ENCODE peak calls at places on chromosomes 16 and 17, in eight cellular contexts. One of them, this sample, is unnamed.

GRCh38 chr17:74325743-74326379 is at the start of gene KIF19:
- DNase-seq in EH: no peak
- DNase-seq in NCI-H510A: peak; percentile 74
- DNase-seq in DMS53: peak; percentile 92
- DNase-seq in heart right ventricle: peak; percentile 33
- DNase-seq in fibroblast of the conjunctiva: no peak
- DNase-seq in effector CD4-positive, alpha-beta T cell: peak; percentile 37
- DNase-seq in lower leg skin: no peak
- DNase-seq in this sample: no peak

GRCh38 chr17:21354796-21355385 is 21.3 kb upstream of the KCNJ12 start:
- DNase-seq in effector CD4-positive, alpha-beta T cell: no peak
- DNase-seq in NCI-H510A: no peak
- DNase-seq in lower leg skin: no peak
- DNase-seq in DMS53: no peak
- DNase-seq in fibroblast of the conjunctiva: no peak
- DNase-seq in EH: no peak
- DNase-seq in heart right ventricle: no peak
- DNase-seq in this sample: no peak

GRCh38 chr16:22235839-22236745 is 30.0 kb downstream of the EEF2K start:
- DNase-seq in DMS53: no peak
- DNase-seq in fibroblast of the conjunctiva: no peak
- DNase-seq in lower leg skin: peak; percentile 82
- DNase-seq in effector CD4-positive, alpha-beta T cell: no peak
- DNase-seq in EH: no peak
- DNase-seq in NCI-H510A: no peak
- DNase-seq in heart right ventricle: no peak
- DNase-seq in this sample: no peak

GRCh38 chr16:50313596-50314483 is 47.5 kb downstream of the ADCY7 start:
- DNase-seq in EH: peak; percentile 19
- DNase-seq in lower leg skin: peak; percentile 76
- DNase-seq in NCI-H510A: no peak
- DNase-seq in fibroblast of the conjunctiva: no peak
- DNase-seq in DMS53: peak; percentile 63
- DNase-seq in heart right ventricle: peak; percentile 44
- DNase-seq in effector CD4-positive, alpha-beta T cell: peak; percentile 24
- DNase-seq in this sample: peak; percentile 79

GRCh38 chr17:57521606-57522435 is 223.3 kb downstream of the CCDC182 start:
- DNase-seq in effector CD4-positive, alpha-beta T cell: no peak
- DNase-seq in EH: no peak
- DNase-seq in heart right ventricle: no peak
- DNase-seq in NCI-H510A: peak; percentile 62
- DNase-seq in fibroblast of the conjunctiva: no peak
- DNase-seq in DMS53: peak; percentile 40
- DNase-seq in lower leg skin: no peak
- DNase-seq in this sample: no peak

GRCh38 chr17:6894206-6894528 is 62.6 kb upstream of the TEKT1 start:
- DNase-seq in DMS53: no peak
- DNase-seq in NCI-H510A: no peak
- DNase-seq in effector CD4-positive, alpha-beta T cell: no peak
- DNase-seq in lower leg skin: no peak
- DNase-seq in heart right ventricle: no peak
- DNase-seq in EH: peak; percentile 11
- DNase-seq in fibroblast of the conjunctiva: no peak
- DNase-seq in this sample: no peak

GRCh38 chr16:87850009-87851006 is 19.0 kb downstream of the SLC7A5 start:
- DNase-seq in DMS53: peak; percentile 75
- DNase-seq in EH: peak; percentile 62
- DNase-seq in fibroblast of the conjunctiva: no peak
- DNase-seq in NCI-H510A: no peak
- DNase-seq in effector CD4-positive, alpha-beta T cell: peak; percentile 76
- DNase-seq in lower leg skin: no peak
- DNase-seq in heart right ventricle: peak; percentile 58
- DNase-seq in this sample: no peak

GRCh38 chr17:69857412-69857835 is 217.6 kb upstream of the KCNJ16 start:
- DNase-seq in effector CD4-positive, alpha-beta T cell: no peak
- DNase-seq in DMS53: peak; percentile 82
- DNase-seq in lower leg skin: no peak
- DNase-seq in fibroblast of the conjunctiva: peak; percentile 91
- DNase-seq in heart right ventricle: no peak
- DNase-seq in EH: peak; percentile 95
- DNase-seq in NCI-H510A: no peak
- DNase-seq in this sample: no peak

GRCh38 chr17:78873519-78874340 is 29.3 kb downstream of the CEP295NL start:
- DNase-seq in heart right ventricle: peak; percentile 59
- DNase-seq in lower leg skin: no peak
- DNase-seq in EH: peak; percentile 70
- DNase-seq in NCI-H510A: no peak
- DNase-seq in fibroblast of the conjunctiva: no peak
- DNase-seq in DMS53: peak; percentile 95
- DNase-seq in effector CD4-positive, alpha-beta T cell: no peak
- DNase-seq in this sample: no peak

GRCh38 chr17:32275060-32276042 is 9.7 kb downstream of the RHBDL3 start:
- DNase-seq in fibroblast of the conjunctiva: peak; percentile 42
- DNase-seq in effector CD4-positive, alpha-beta T cell: no peak
- DNase-seq in DMS53: peak; percentile 68
- DNase-seq in NCI-H510A: no peak
- DNase-seq in lower leg skin: no peak
- DNase-seq in heart right ventricle: no peak
- DNase-seq in EH: peak; percentile 95
- DNase-seq in this sample: no peak

GRCh38 chr16:48244863-48245195 is 729 bp downstream of the LONP2 start:
- DNase-seq in effector CD4-positive, alpha-beta T cell: no peak
- DNase-seq in heart right ventricle: no peak
- DNase-seq in fibroblast of the conjunctiva: no peak
- DNase-seq in lower leg skin: no peak
- DNase-seq in DMS53: no peak
- DNase-seq in EH: peak; percentile 6
- DNase-seq in NCI-H510A: no peak
- DNase-seq in this sample: no peak

GRCh38 chr17:82170412-82170961 is 42.2 kb downstream of the CCDC57 start:
- DNase-seq in effector CD4-positive, alpha-beta T cell: no peak
- DNase-seq in heart right ventricle: no peak
- DNase-seq in DMS53: no peak
- DNase-seq in EH: peak; percentile 4
- DNase-seq in lower leg skin: no peak
- DNase-seq in NCI-H510A: no peak
- DNase-seq in fibroblast of the conjunctiva: no peak
- DNase-seq in this sample: no peak

GRCh38 chr16:57962756-57963155 is 8.2 kb downstream of the CNGB1 start:
- DNase-seq in fibroblast of the conjunctiva: no peak
- DNase-seq in lower leg skin: no peak
- DNase-seq in heart right ventricle: no peak
- DNase-seq in NCI-H510A: no peak
- DNase-seq in DMS53: no peak
- DNase-seq in EH: no peak
- DNase-seq in effector CD4-positive, alpha-beta T cell: no peak
- DNase-seq in this sample: no peak

GRCh38 chr16:67636713-67637112 is 8.2 kb upstream of the CARMIL2 start:
- DNase-seq in EH: no peak
- DNase-seq in DMS53: no peak
- DNase-seq in fibroblast of the conjunctiva: no peak
- DNase-seq in heart right ventricle: no peak
- DNase-seq in effector CD4-positive, alpha-beta T cell: no peak
- DNase-seq in NCI-H510A: no peak
- DNase-seq in lower leg skin: no peak
- DNase-seq in this sample: no peak

GRCh38 chr16:11614587-11615175 is 28.0 kb upstream of the LITAF start:
- DNase-seq in fibroblast of the conjunctiva: no peak
- DNase-seq in effector CD4-positive, alpha-beta T cell: no peak
- DNase-seq in heart right ventricle: no peak
- DNase-seq in NCI-H510A: no peak
- DNase-seq in DMS53: no peak
- DNase-seq in EH: peak; percentile 32
- DNase-seq in lower leg skin: no peak
- DNase-seq in this sample: no peak

GRCh38 chr17:29710891-29711418 is 88.2 kb upstream of the CORO6 start:
- DNase-seq in effector CD4-positive, alpha-beta T cell: no peak
- DNase-seq in heart right ventricle: no peak
- DNase-seq in EH: peak; percentile 91
- DNase-seq in fibroblast of the conjunctiva: no peak
- DNase-seq in DMS53: no peak
- DNase-seq in lower leg skin: no peak
- DNase-seq in NCI-H510A: no peak
- DNase-seq in this sample: no peak

GRCh38 chr16:66588981-66589713 is 9.9 kb downstream of the CMTM2 start:
- DNase-seq in fibroblast of the conjunctiva: peak; percentile 23
- DNase-seq in EH: peak; percentile 37
- DNase-seq in heart right ventricle: peak; percentile 45
- DNase-seq in NCI-H510A: no peak
- DNase-seq in lower leg skin: no peak
- DNase-seq in effector CD4-positive, alpha-beta T cell: peak; percentile 47
- DNase-seq in DMS53: peak; percentile 27
- DNase-seq in this sample: no peak

GRCh38 chr16:86252596-86252995 is 257.7 kb upstream of the FOXF1 start:
- DNase-seq in EH: peak; percentile 53
- DNase-seq in effector CD4-positive, alpha-beta T cell: no peak
- DNase-seq in heart right ventricle: no peak
- DNase-seq in fibroblast of the conjunctiva: peak; percentile 14
- DNase-seq in NCI-H510A: no peak
- DNase-seq in DMS53: peak; percentile 6
- DNase-seq in lower leg skin: no peak
- DNase-seq in this sample: no peak

GRCh38 chr16:56481468-56482112 is 30.2 kb downstream of the OGFOD1 start:
- DNase-seq in NCI-H510A: no peak
- DNase-seq in lower leg skin: no peak
- DNase-seq in heart right ventricle: no peak
- DNase-seq in fibroblast of the conjunctiva: no peak
- DNase-seq in DMS53: peak; percentile 77
- DNase-seq in EH: peak; percentile 36
- DNase-seq in effector CD4-positive, alpha-beta T cell: no peak
- DNase-seq in this sample: no peak

GRCh38 chr17:6753006-6753445 is 2.8 kb upstream of the XAF1 start:
- DNase-seq in EH: peak; percentile 96
- DNase-seq in lower leg skin: no peak
- DNase-seq in DMS53: no peak
- DNase-seq in NCI-H510A: no peak
- DNase-seq in effector CD4-positive, alpha-beta T cell: no peak
- DNase-seq in heart right ventricle: peak; percentile 82
- DNase-seq in fibroblast of the conjunctiva: peak; percentile 61
- DNase-seq in this sample: peak; percentile 84

GRCh38 chr17:78432929-78433727 is 54.7 kb downstream of the PGS1 start:
- DNase-seq in EH: no peak
- DNase-seq in fibroblast of the conjunctiva: no peak
- DNase-seq in heart right ventricle: no peak
- DNase-seq in NCI-H510A: no peak
- DNase-seq in effector CD4-positive, alpha-beta T cell: no peak
- DNase-seq in lower leg skin: no peak
- DNase-seq in DMS53: no peak
- DNase-seq in this sample: no peak

GRCh38 chr17:49616086-49616485 is 40.4 kb downstream of the NXPH3 start:
- DNase-seq in DMS53: peak; percentile 25
- DNase-seq in fibroblast of the conjunctiva: no peak
- DNase-seq in lower leg skin: no peak
- DNase-seq in NCI-H510A: no peak
- DNase-seq in EH: no peak
- DNase-seq in effector CD4-positive, alpha-beta T cell: no peak
- DNase-seq in heart right ventricle: no peak
- DNase-seq in this sample: no peak

GRCh38 chr16:69410285-69410990 is 14.0 kb upstream of the CYB5B start:
- DNase-seq in heart right ventricle: no peak
- DNase-seq in effector CD4-positive, alpha-beta T cell: no peak
- DNase-seq in DMS53: no peak
- DNase-seq in lower leg skin: no peak
- DNase-seq in EH: peak; percentile 87
- DNase-seq in fibroblast of the conjunctiva: no peak
- DNase-seq in NCI-H510A: no peak
- DNase-seq in this sample: no peak

GRCh38 chr16:3793161-3793576 is 75.8 kb upstream of the TRAP1 start:
- DNase-seq in heart right ventricle: peak; percentile 71
- DNase-seq in lower leg skin: peak; percentile 22
- DNase-seq in DMS53: no peak
- DNase-seq in effector CD4-positive, alpha-beta T cell: no peak
- DNase-seq in NCI-H510A: no peak
- DNase-seq in fibroblast of the conjunctiva: no peak
- DNase-seq in EH: no peak
- DNase-seq in this sample: peak; percentile 64

GRCh38 chr16:77946834-77947233 is 75.5 kb upstream of the CLEC3A start:
- DNase-seq in fibroblast of the conjunctiva: no peak
- DNase-seq in DMS53: no peak
- DNase-seq in lower leg skin: no peak
- DNase-seq in EH: no peak
- DNase-seq in effector CD4-positive, alpha-beta T cell: no peak
- DNase-seq in heart right ventricle: no peak
- DNase-seq in NCI-H510A: no peak
- DNase-seq in this sample: no peak

GRCh38 chr17:60526726-60527125 is 684 bp upstream of the APPBP2 start:
- DNase-seq in NCI-H510A: no peak
- DNase-seq in effector CD4-positive, alpha-beta T cell: no peak
- DNase-seq in heart right ventricle: no peak
- DNase-seq in fibroblast of the conjunctiva: no peak
- DNase-seq in EH: peak; percentile 59
- DNase-seq in lower leg skin: no peak
- DNase-seq in DMS53: no peak
- DNase-seq in this sample: no peak

GRCh38 chr16:57801098-57801855 is 1.0 kb downstream of the KIFC3 start:
- DNase-seq in fibroblast of the conjunctiva: no peak
- DNase-seq in lower leg skin: no peak
- DNase-seq in DMS53: peak; percentile 57
- DNase-seq in NCI-H510A: no peak
- DNase-seq in EH: peak; percentile 86
- DNase-seq in heart right ventricle: no peak
- DNase-seq in effector CD4-positive, alpha-beta T cell: no peak
- DNase-seq in this sample: no peak

GRCh38 chr16:74753180-74753579 is 21.4 kb downstream of the FA2H start:
- DNase-seq in NCI-H510A: no peak
- DNase-seq in lower leg skin: no peak
- DNase-seq in DMS53: no peak
- DNase-seq in EH: no peak
- DNase-seq in fibroblast of the conjunctiva: no peak
- DNase-seq in effector CD4-positive, alpha-beta T cell: no peak
- DNase-seq in heart right ventricle: no peak
- DNase-seq in this sample: no peak

GRCh38 chr17:7846765-7847661 is 7.9 kb upstream of the TMEM88 start:
- DNase-seq in heart right ventricle: no peak
- DNase-seq in lower leg skin: peak; percentile 13
- DNase-seq in fibroblast of the conjunctiva: no peak
- DNase-seq in NCI-H510A: no peak
- DNase-seq in EH: no peak
- DNase-seq in effector CD4-positive, alpha-beta T cell: no peak
- DNase-seq in DMS53: no peak
- DNase-seq in this sample: peak; percentile 71